ENCODE peak calls at places on chromosomes 11 and 22, in ten cellular contexts. G is fibroblast of lung; O is sigmoid colon; H is naive thymus-derived CD4-positive, alpha-beta T cell; U is body of pancreas; F is BE2C; E is testis; Y is GM23248; T is heart left ventricle; I is cardiac muscle cell. M is an unnamed sample.

GRCh38 chr11:12179521-12179920 is 69.1 kb downstream of the MICAL2 start:
- DNase-seq in G (no peak), O (no peak), H (no peak), U (no peak), F (no peak), E (no peak), Y (no peak), T (no peak), I (no peak), M (no peak)

GRCh38 chr22:38941488-38941987 is 15.9 kb upstream of the APOBEC3A start:
- DNase-seq in G (peak; percentile 11), O (no peak), H (no peak), U (no peak), F (no peak), E (peak; percentile 22), Y (no peak), T (no peak), I (no peak), M (peak; percentile 48)

GRCh38 chr11:130765951-130766649 is 150.2 kb downstream of the SNX19 start:
- DNase-seq in G (peak; percentile 36), O (no peak), H (no peak), U (no peak), F (no peak), E (no peak), Y (peak; percentile 43), T (no peak), I (no peak), M (no peak)

GRCh38 chr22:38455530-38456271 is 702 bp upstream of the KCNJ4 start:
- DNase-seq in G (peak; percentile 45), O (no peak), H (peak; percentile 12), U (peak; percentile 29), F (peak; percentile 64), E (peak; percentile 59), Y (no peak), T (no peak), I (peak; percentile 75), M (peak; percentile 47)

GRCh38 chr11:76455931-76456330 is 11.1 kb downstream of the EMSY start:
- DNase-seq in G (peak; percentile 12), O (no peak), H (no peak), U (no peak), F (no peak), E (no peak), Y (peak; percentile 7), T (no peak), I (no peak), M (no peak)

GRCh38 chr11:133953999-133954398 is 2.8 kb downstream of the IGSF9B start:
- DNase-seq in G (no peak), O (no peak), H (no peak), U (no peak), F (no peak), E (no peak), Y (no peak), T (peak; percentile 33), I (no peak), M (no peak)

GRCh38 chr11:43904737-43905515 is 24.3 kb downstream of the ALKBH3 start:
- DNase-seq in G (peak; percentile 65), O (no peak), H (no peak), U (no peak), F (no peak), E (no peak), Y (peak; percentile 70), T (no peak), I (no peak), M (no peak)

GRCh38 chr11:32232516-32232915 is 141.6 kb downstream of the RCN1 start:
- DNase-seq in G (no peak), O (no peak), H (no peak), U (no peak), F (no peak), E (no peak), Y (no peak), T (no peak), I (no peak), M (no peak)

GRCh38 chr11:123195182-123196059 is at the start of gene CLMP:
- DNase-seq in G (peak; percentile 77), O (peak; percentile 93), H (peak; percentile 4), U (peak; percentile 24), F (peak; percentile 42), E (peak; percentile 46), Y (peak; percentile 89), T (peak; percentile 64), I (peak; percentile 35), M (no peak)

GRCh38 chr11:120784566-120785251 is 239.2 kb upstream of the TBCEL start:
- DNase-seq in G (no peak), O (no peak), H (no peak), U (no peak), F (peak; percentile 62), E (no peak), Y (no peak), T (no peak), I (no peak), M (no peak)

GRCh38 chr22:23243006-23243573 is 62.8 kb downstream of the BCR start:
- DNase-seq in G (peak; percentile 28), O (no peak), H (peak; percentile 81), U (no peak), F (no peak), E (no peak), Y (no peak), T (no peak), I (peak; percentile 54), M (no peak)

GRCh38 chr11:60852639-60853468 is 2.9 kb downstream of the PTGDR2 start:
- DNase-seq in G (no peak), O (no peak), H (no peak), U (peak; percentile 40), F (no peak), E (no peak), Y (no peak), T (no peak), I (no peak), M (peak; percentile 35)

GRCh38 chr22:32583074-32583677 is 108.6 kb downstream of the FBXO7 start:
- DNase-seq in G (no peak), O (peak; percentile 18), H (no peak), U (no peak), F (no peak), E (no peak), Y (no peak), T (no peak), I (no peak), M (no peak)

GRCh38 chr11:74866557-74866956 is 82.3 kb downstream of the XRRA1 start:
- DNase-seq in G (no peak), O (no peak), H (no peak), U (no peak), F (no peak), E (no peak), Y (no peak), T (no peak), I (no peak), M (no peak)

GRCh38 chr11:74860743-74861142 is 88.1 kb downstream of the XRRA1 start:
- DNase-seq in G (no peak), O (no peak), H (no peak), U (no peak), F (no peak), E (no peak), Y (no peak), T (no peak), I (no peak), M (no peak)

GRCh38 chr11:74863410-74863809 is 85.5 kb downstream of the XRRA1 start:
- DNase-seq in G (no peak), O (no peak), H (no peak), U (no peak), F (no peak), E (no peak), Y (no peak), T (no peak), I (no peak), M (no peak)
- H3K9me3 ChIP-seq in G (peaks cover 2% of the 10 kb centered on the region), O (peaks cover 18% of the 10 kb centered on the region), H (peaks cover 9% of the 10 kb centered on the region), U (peaks cover 39% of the 10 kb centered on the region), F (peaks cover 2% of the 10 kb centered on the region), E (no peaks in the 10 kb centered on the region), Y (no peaks in the 10 kb centered on the region), T (peaks cover 9% of the 10 kb centered on the region), I (no peaks in the 10 kb centered on the region), M (peaks cover 49% of the 10 kb centered on the region)

GRCh38 chr11:19433367-19433766 is 192.6 kb upstream of the E2F8 start:
- DNase-seq in G (no peak), O (no peak), H (no peak), U (no peak), F (no peak), E (no peak), Y (no peak), T (no peak), I (no peak), M (no peak)

GRCh38 chr11:19433791-19434190 is 193.0 kb upstream of the E2F8 start:
- DNase-seq in G (no peak), O (no peak), H (no peak), U (no peak), F (no peak), E (no peak), Y (no peak), T (no peak), I (no peak), M (no peak)

GRCh38 chr11:19435306-19435989 is 194.7 kb upstream of the E2F8 start:
- DNase-seq in G (no peak), O (no peak), H (no peak), U (no peak), F (no peak), E (no peak), Y (no peak), T (no peak), I (no peak), M (no peak)

GRCh38 chr11:19437760-19438159 is 197.0 kb upstream of the E2F8 start:
- DNase-seq in G (peak; percentile 87), O (no peak), H (no peak), U (no peak), F (no peak), E (no peak), Y (peak; percentile 83), T (no peak), I (no peak), M (no peak)

GRCh38 chr11:19436932-19437331 is 196.2 kb upstream of the E2F8 start:
- DNase-seq in G (no peak), O (no peak), H (no peak), U (no peak), F (no peak), E (no peak), Y (no peak), T (no peak), I (no peak), M (no peak)
- H3K4me1 ChIP-seq in G (peaks cover 26% of the 10 kb centered on the region), O (no peaks in the 10 kb centered on the region), H (no peaks in the 10 kb centered on the region), U (peaks cover 5% of the 10 kb centered on the region), F (no peaks in the 10 kb centered on the region), E (no peaks in the 10 kb centered on the region), Y (peaks cover 39% of the 10 kb centered on the region), T (peaks cover 6% of the 10 kb centered on the region), I (peaks cover 6% of the 10 kb centered on the region), M (no peaks in the 10 kb centered on the region)

GRCh38 chr22:47420211-47420610 is 657.8 kb downstream of the TBC1D22A start:
- DNase-seq in G (no peak), O (no peak), H (no peak), U (no peak), F (no peak), E (no peak), Y (no peak), T (no peak), I (no peak), M (no peak)
- H3K9me3 ChIP-seq in G (no peaks in the 10 kb centered on the region), O (no peaks in the 10 kb centered on the region), H (no peaks in the 10 kb centered on the region), U (no peaks in the 10 kb centered on the region), F (no peaks in the 10 kb centered on the region), E (no peaks in the 10 kb centered on the region), Y (no peaks in the 10 kb centered on the region), T (no peaks in the 10 kb centered on the region), I (no peaks in the 10 kb centered on the region), M (no peaks in the 10 kb centered on the region)

DNA sequence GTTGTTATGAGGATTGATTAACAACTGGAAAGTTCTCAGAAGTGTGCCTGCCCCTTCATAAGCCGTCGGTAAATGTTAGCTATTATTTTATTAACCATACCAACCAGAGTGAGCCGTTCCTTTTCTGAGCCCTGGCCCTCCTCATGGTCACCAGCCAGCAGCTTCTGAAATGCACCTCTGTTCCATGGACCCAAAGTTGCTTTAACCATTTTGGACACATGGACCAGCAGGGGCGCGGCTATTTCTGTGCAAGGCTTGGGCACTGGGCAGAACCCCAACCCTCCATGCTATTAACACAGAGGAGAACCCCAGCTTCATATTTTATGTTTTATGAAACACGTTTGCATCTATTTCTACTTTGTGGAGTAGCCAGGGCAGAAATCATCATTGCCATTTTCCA is 18.6 kb upstream of the SCGB1A1 start:
- DNase-seq in G (no peak), O (no peak), H (no peak), U (no peak), F (no peak), E (no peak), Y (peak; percentile 39), T (no peak), I (no peak), M (peak; percentile 21)
- H3K4me1 ChIP-seq in G (peaks cover 29% of the 10 kb centered on the region), O (peaks cover 82% of the 10 kb centered on the region), H (peaks cover 18% of the 10 kb centered on the region), U (peaks cover 13% of the 10 kb centered on the region), F (peaks cover 9% of the 10 kb centered on the region), E (peaks cover 70% of the 10 kb centered on the region), Y (peaks cover 52% of the 10 kb centered on the region), T (peaks cover 76% of the 10 kb centered on the region), I (peaks cover 20% of the 10 kb centered on the region), M (peaks cover 21% of the 10 kb centered on the region)